ENCODE peak calls at places on chromosomes 3 and 15, in ten cellular contexts. One of them, this sample, is unnamed.

GRCh38 chr15:85793641-85794597 is 806 bp downstream of the KLHL25 start:
- DNase-seq in HepG2: peak; percentile 28
- DNase-seq in HFFc6: no peak
- DNase-seq in AG09319: no peak
- DNase-seq in A549: peak; percentile 58
- DNase-seq in CD8-positive, alpha-beta T cell: peak; percentile 33
- DNase-seq in epithelial cell of esophagus: peak; percentile 27
- DNase-seq in suprapubic skin: no peak
- DNase-seq in Calu3: peak; percentile 53
- DNase-seq in CD4-positive, alpha-beta T cell: no peak
- DNase-seq in this sample: no peak

GRCh38 chr15:37765809-37766208 is 168.6 kb upstream of the TMCO5A start:
- DNase-seq in HepG2: no peak
- DNase-seq in HFFc6: no peak
- DNase-seq in AG09319: no peak
- DNase-seq in A549: no peak
- DNase-seq in CD8-positive, alpha-beta T cell: no peak
- DNase-seq in epithelial cell of esophagus: no peak
- DNase-seq in suprapubic skin: no peak
- DNase-seq in Calu3: peak; percentile 7
- DNase-seq in CD4-positive, alpha-beta T cell: no peak
- DNase-seq in this sample: no peak

GRCh38 chr3:125072749-125073404 is 17.1 kb upstream of the HEG1 start:
- DNase-seq in HepG2: no peak
- DNase-seq in HFFc6: no peak
- DNase-seq in AG09319: no peak
- DNase-seq in A549: no peak
- DNase-seq in CD8-positive, alpha-beta T cell: no peak
- DNase-seq in epithelial cell of esophagus: no peak
- DNase-seq in suprapubic skin: no peak
- DNase-seq in Calu3: no peak
- DNase-seq in CD4-positive, alpha-beta T cell: no peak
- DNase-seq in this sample: no peak

GRCh38 chr3:57556459-57557087 is 499 bp downstream of the PDE12 start:
- DNase-seq in HepG2: no peak
- DNase-seq in HFFc6: no peak
- DNase-seq in AG09319: no peak
- DNase-seq in A549: peak; percentile 2
- DNase-seq in CD8-positive, alpha-beta T cell: peak; percentile 11
- DNase-seq in epithelial cell of esophagus: peak; percentile 40
- DNase-seq in suprapubic skin: peak; percentile 72
- DNase-seq in Calu3: peak; percentile 11
- DNase-seq in CD4-positive, alpha-beta T cell: peak; percentile 30
- DNase-seq in this sample: no peak

GRCh38 chr3:100634493-100635272 is 25.3 kb downstream of the ADGRG7 start:
- DNase-seq in HepG2: peak; percentile 38
- DNase-seq in HFFc6: peak; percentile 43
- DNase-seq in AG09319: no peak
- DNase-seq in A549: no peak
- DNase-seq in CD8-positive, alpha-beta T cell: no peak
- DNase-seq in epithelial cell of esophagus: peak; percentile 77
- DNase-seq in suprapubic skin: no peak
- DNase-seq in Calu3: peak; percentile 83
- DNase-seq in CD4-positive, alpha-beta T cell: peak; percentile 10
- DNase-seq in this sample: no peak

GRCh38 chr3:118529554-118529953 is 505.1 kb downstream of the IGSF11 start:
- DNase-seq in HepG2: no peak
- DNase-seq in HFFc6: no peak
- DNase-seq in AG09319: no peak
- DNase-seq in A549: no peak
- DNase-seq in CD8-positive, alpha-beta T cell: no peak
- DNase-seq in epithelial cell of esophagus: peak; percentile 55
- DNase-seq in suprapubic skin: no peak
- DNase-seq in Calu3: no peak
- DNase-seq in CD4-positive, alpha-beta T cell: no peak
- DNase-seq in this sample: no peak

GRCh38 chr3:47057212-47057671 is 77.8 kb downstream of the NBEAL2 start:
- DNase-seq in HepG2: no peak
- DNase-seq in HFFc6: no peak
- DNase-seq in AG09319: no peak
- DNase-seq in A549: no peak
- DNase-seq in CD8-positive, alpha-beta T cell: peak; percentile 20
- DNase-seq in epithelial cell of esophagus: peak; percentile 39
- DNase-seq in suprapubic skin: no peak
- DNase-seq in Calu3: no peak
- DNase-seq in CD4-positive, alpha-beta T cell: peak; percentile 60
- DNase-seq in this sample: no peak

GRCh38 chr3:12143949-12144504 is 14.7 kb downstream of the TIMP4 start:
- DNase-seq in HepG2: no peak
- DNase-seq in HFFc6: no peak
- DNase-seq in AG09319: no peak
- DNase-seq in A549: no peak
- DNase-seq in CD8-positive, alpha-beta T cell: no peak
- DNase-seq in epithelial cell of esophagus: peak; percentile 13
- DNase-seq in suprapubic skin: peak; percentile 87
- DNase-seq in Calu3: no peak
- DNase-seq in CD4-positive, alpha-beta T cell: no peak
- DNase-seq in this sample: no peak

GRCh38 chr15:63050737-63051700 is 8.5 kb downstream of the TPM1 start:
- DNase-seq in HepG2: peak; percentile 78
- DNase-seq in HFFc6: peak; percentile 69
- DNase-seq in AG09319: no peak
- DNase-seq in A549: no peak
- DNase-seq in CD8-positive, alpha-beta T cell: no peak
- DNase-seq in epithelial cell of esophagus: no peak
- DNase-seq in suprapubic skin: no peak
- DNase-seq in Calu3: peak; percentile 58
- DNase-seq in CD4-positive, alpha-beta T cell: no peak
- DNase-seq in this sample: no peak

GRCh38 chr15:52095597-52096262 is 16.8 kb downstream of the BCL2L10 start:
- DNase-seq in HepG2: no peak
- DNase-seq in HFFc6: peak; percentile 97
- DNase-seq in AG09319: peak; percentile 86
- DNase-seq in A549: peak; percentile 28
- DNase-seq in CD8-positive, alpha-beta T cell: no peak
- DNase-seq in epithelial cell of esophagus: peak; percentile 96
- DNase-seq in suprapubic skin: no peak
- DNase-seq in Calu3: no peak
- DNase-seq in CD4-positive, alpha-beta T cell: no peak
- DNase-seq in this sample: no peak

GRCh38 chr3:46405301-46406079 is 1.4 kb downstream of the CCR5AS start:
- DNase-seq in HepG2: no peak
- DNase-seq in HFFc6: no peak
- DNase-seq in AG09319: no peak
- DNase-seq in A549: no peak
- DNase-seq in CD8-positive, alpha-beta T cell: no peak
- DNase-seq in epithelial cell of esophagus: peak; percentile 18
- DNase-seq in suprapubic skin: no peak
- DNase-seq in Calu3: no peak
- DNase-seq in CD4-positive, alpha-beta T cell: no peak
- DNase-seq in this sample: no peak

GRCh38 chr3:15520185-15520584 is 1.3 kb downstream of the COLQ start:
- DNase-seq in HepG2: no peak
- DNase-seq in HFFc6: no peak
- DNase-seq in AG09319: no peak
- DNase-seq in A549: no peak
- DNase-seq in CD8-positive, alpha-beta T cell: no peak
- DNase-seq in epithelial cell of esophagus: peak; percentile 37
- DNase-seq in suprapubic skin: no peak
- DNase-seq in Calu3: no peak
- DNase-seq in CD4-positive, alpha-beta T cell: no peak
- DNase-seq in this sample: no peak

GRCh38 chr3:132006605-132007204 is 28.1 kb downstream of the CPNE4 start:
- DNase-seq in HepG2: peak; percentile 25
- DNase-seq in HFFc6: peak; percentile 19
- DNase-seq in AG09319: no peak
- DNase-seq in A549: peak; percentile 4
- DNase-seq in CD8-positive, alpha-beta T cell: no peak
- DNase-seq in epithelial cell of esophagus: peak; percentile 78
- DNase-seq in suprapubic skin: no peak
- DNase-seq in Calu3: peak; percentile 78
- DNase-seq in CD4-positive, alpha-beta T cell: no peak
- DNase-seq in this sample: no peak

GRCh38 chr15:55108858-55109518 is 87.8 kb downstream of the RSL24D1 start:
- DNase-seq in HepG2: peak; percentile 40
- DNase-seq in HFFc6: peak; percentile 7
- DNase-seq in AG09319: no peak
- DNase-seq in A549: peak; percentile 64
- DNase-seq in CD8-positive, alpha-beta T cell: peak; percentile 4
- DNase-seq in epithelial cell of esophagus: peak; percentile 67
- DNase-seq in suprapubic skin: peak; percentile 64
- DNase-seq in Calu3: peak; percentile 82
- DNase-seq in CD4-positive, alpha-beta T cell: no peak
- DNase-seq in this sample: peak; percentile 81
- TF ChIP-seq CTCF in HepG2: peak; percentile 68
- TF ChIP-seq CTCF in HFFc6: peak; percentile 79
- TF ChIP-seq CTCF in AG09319: peak; percentile 38
- TF ChIP-seq CTCF in A549: peak; percentile 79
- TF ChIP-seq CTCF in CD8-positive, alpha-beta T cell: peak; percentile 53
- TF ChIP-seq CTCF in epithelial cell of esophagus: peak; percentile 78
- TF ChIP-seq CTCF in suprapubic skin: peak; percentile 50
- TF ChIP-seq CTCF in Calu3: peak; percentile 82
- TF ChIP-seq CTCF in CD4-positive, alpha-beta T cell: peak; percentile 27
- TF ChIP-seq CTCF in this sample: peak; percentile 77

DNA sequence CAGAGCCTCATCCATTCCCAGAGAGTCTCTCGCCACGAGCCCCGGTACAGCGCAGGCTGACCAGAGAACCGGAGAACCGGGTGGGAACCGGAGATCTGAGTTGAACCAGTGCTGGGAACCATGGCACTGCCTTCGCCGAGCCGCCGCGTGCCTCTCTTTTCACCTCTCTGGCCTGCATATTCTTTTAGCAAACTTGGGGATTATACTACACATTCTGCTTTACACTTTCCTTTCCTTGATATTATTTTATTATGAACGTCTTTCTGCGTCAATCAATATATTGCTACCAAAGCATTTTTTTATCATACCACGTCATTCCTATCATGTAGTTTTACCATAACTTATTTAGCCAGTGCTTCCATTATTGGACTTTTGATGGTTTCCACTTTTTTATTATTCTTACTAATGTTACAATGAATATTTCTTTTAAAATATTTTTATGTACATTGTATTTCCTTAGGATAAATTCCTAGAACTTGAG is 7.3 kb downstream of the NRROS start:
- DNase-seq in HepG2: no peak
- DNase-seq in HFFc6: no peak
- DNase-seq in AG09319: no peak
- DNase-seq in A549: no peak
- DNase-seq in CD8-positive, alpha-beta T cell: no peak
- DNase-seq in epithelial cell of esophagus: no peak
- DNase-seq in suprapubic skin: no peak
- DNase-seq in Calu3: no peak
- DNase-seq in CD4-positive, alpha-beta T cell: no peak
- DNase-seq in this sample: no peak
- TF ChIP-seq CTCF in HepG2: no peak
- TF ChIP-seq CTCF in HFFc6: no peak
- TF ChIP-seq CTCF in AG09319: no peak
- TF ChIP-seq CTCF in A549: no peak
- TF ChIP-seq CTCF in CD8-positive, alpha-beta T cell: no peak
- TF ChIP-seq CTCF in epithelial cell of esophagus: no peak
- TF ChIP-seq CTCF in suprapubic skin: no peak
- TF ChIP-seq CTCF in Calu3: no peak
- TF ChIP-seq CTCF in CD4-positive, alpha-beta T cell: no peak
- TF ChIP-seq CTCF in this sample: no peak

GRCh38 chr3:135083179-135083578 is 288.1 kb downstream of the EPHB1 start:
- DNase-seq in HepG2: no peak
- DNase-seq in HFFc6: no peak
- DNase-seq in AG09319: no peak
- DNase-seq in A549: no peak
- DNase-seq in CD8-positive, alpha-beta T cell: no peak
- DNase-seq in epithelial cell of esophagus: no peak
- DNase-seq in suprapubic skin: no peak
- DNase-seq in Calu3: no peak
- DNase-seq in CD4-positive, alpha-beta T cell: no peak
- DNase-seq in this sample: no peak

GRCh38 chr3:135084404-135084803 is 289.3 kb downstream of the EPHB1 start:
- DNase-seq in HepG2: no peak
- DNase-seq in HFFc6: peak; percentile 11
- DNase-seq in AG09319: no peak
- DNase-seq in A549: no peak
- DNase-seq in CD8-positive, alpha-beta T cell: no peak
- DNase-seq in epithelial cell of esophagus: no peak
- DNase-seq in suprapubic skin: no peak
- DNase-seq in Calu3: peak; percentile 50
- DNase-seq in CD4-positive, alpha-beta T cell: no peak
- DNase-seq in this sample: no peak

GRCh38 chr3:135082706-135083105 is 287.6 kb downstream of the EPHB1 start:
- DNase-seq in HepG2: no peak
- DNase-seq in HFFc6: no peak
- DNase-seq in AG09319: no peak
- DNase-seq in A549: no peak
- DNase-seq in CD8-positive, alpha-beta T cell: no peak
- DNase-seq in epithelial cell of esophagus: no peak
- DNase-seq in suprapubic skin: no peak
- DNase-seq in Calu3: no peak
- DNase-seq in CD4-positive, alpha-beta T cell: no peak
- DNase-seq in this sample: no peak

GRCh38 chr3:135083756-135084155 is 288.7 kb downstream of the EPHB1 start:
- DNase-seq in HepG2: no peak
- DNase-seq in HFFc6: no peak
- DNase-seq in AG09319: no peak
- DNase-seq in A549: no peak
- DNase-seq in CD8-positive, alpha-beta T cell: no peak
- DNase-seq in epithelial cell of esophagus: no peak
- DNase-seq in suprapubic skin: no peak
- DNase-seq in Calu3: no peak
- DNase-seq in CD4-positive, alpha-beta T cell: no peak
- DNase-seq in this sample: no peak

GRCh38 chr3:135081451-135082434 is 286.7 kb downstream of the EPHB1 start:
- DNase-seq in HepG2: no peak
- DNase-seq in HFFc6: no peak
- DNase-seq in AG09319: no peak
- DNase-seq in A549: no peak
- DNase-seq in CD8-positive, alpha-beta T cell: no peak
- DNase-seq in epithelial cell of esophagus: no peak
- DNase-seq in suprapubic skin: no peak
- DNase-seq in Calu3: no peak
- DNase-seq in CD4-positive, alpha-beta T cell: no peak
- DNase-seq in this sample: no peak
- TF ChIP-seq CTCF in HepG2: no peak
- TF ChIP-seq CTCF in HFFc6: no peak
- TF ChIP-seq CTCF in AG09319: no peak
- TF ChIP-seq CTCF in A549: no peak
- TF ChIP-seq CTCF in CD8-positive, alpha-beta T cell: no peak
- TF ChIP-seq CTCF in epithelial cell of esophagus: no peak
- TF ChIP-seq CTCF in suprapubic skin: no peak
- TF ChIP-seq CTCF in Calu3: no peak
- TF ChIP-seq CTCF in CD4-positive, alpha-beta T cell: no peak
- TF ChIP-seq CTCF in this sample: no peak

DNA sequence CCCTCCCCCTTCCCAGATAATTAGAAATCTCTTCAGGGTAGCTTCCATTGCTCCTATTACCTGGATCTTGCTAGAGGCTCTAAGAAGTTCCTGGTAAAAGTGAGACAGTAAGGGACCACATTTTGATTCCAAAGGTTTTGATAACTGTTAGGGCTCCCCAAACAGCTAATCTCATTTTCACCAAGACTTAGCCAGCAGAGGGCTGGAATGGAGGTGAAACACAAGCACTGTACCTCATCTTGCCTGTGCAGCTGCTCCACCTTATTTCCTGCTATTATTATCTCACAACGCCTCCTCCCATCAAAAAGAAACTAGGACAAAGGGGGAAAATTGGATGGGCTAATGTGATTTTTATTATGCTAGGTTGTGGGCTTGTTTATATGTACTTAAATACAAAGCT is 7.3 kb downstream of the SETD5 start:
- DNase-seq in HepG2: no peak
- DNase-seq in HFFc6: no peak
- DNase-seq in AG09319: no peak
- DNase-seq in A549: no peak
- DNase-seq in CD8-positive, alpha-beta T cell: no peak
- DNase-seq in epithelial cell of esophagus: peak; percentile 53
- DNase-seq in suprapubic skin: no peak
- DNase-seq in Calu3: peak; percentile 19
- DNase-seq in CD4-positive, alpha-beta T cell: no peak
- DNase-seq in this sample: no peak
- TF ChIP-seq CTCF in HepG2: no peak
- TF ChIP-seq CTCF in HFFc6: peak; percentile 24
- TF ChIP-seq CTCF in AG09319: no peak
- TF ChIP-seq CTCF in A549: peak; percentile 28
- TF ChIP-seq CTCF in CD8-positive, alpha-beta T cell: no peak
- TF ChIP-seq CTCF in epithelial cell of esophagus: peak; percentile 44
- TF ChIP-seq CTCF in suprapubic skin: no peak
- TF ChIP-seq CTCF in Calu3: no peak
- TF ChIP-seq CTCF in CD4-positive, alpha-beta T cell: peak; percentile 16
- TF ChIP-seq CTCF in this sample: no peak